ENCODE peak calls at places on chromosomes 13 and 19, in four cellular contexts. One of them, this sample, is unnamed.

GRCh38 chr19:1942078-1942933 is 1.3 kb downstream of the CSNK1G2 start:
- DNase-seq in transverse colon: peak; percentile 86
- DNase-seq in neural progenitor cell: peak; percentile 94
- DNase-seq in psoas muscle: peak; percentile 83
- DNase-seq in this sample: peak; percentile 95

GRCh38 chr13:110261166-110262081 is 45.5 kb downstream of the COL4A1 start:
- DNase-seq in neural progenitor cell: peak; percentile 49
- DNase-seq in psoas muscle: no peak
- DNase-seq in transverse colon: no peak
- DNase-seq in this sample: peak; percentile 71

GRCh38 chr19:20005741-20006140 is 33.6 kb downstream of the ZNF682 start:
- DNase-seq in psoas muscle: no peak
- DNase-seq in neural progenitor cell: no peak
- DNase-seq in transverse colon: no peak
- DNase-seq in this sample: no peak

GRCh38 chr19:3565177-3565576 is 7.6 kb upstream of the HMG20B start:
- DNase-seq in transverse colon: no peak
- DNase-seq in neural progenitor cell: no peak
- DNase-seq in psoas muscle: no peak
- DNase-seq in this sample: no peak

GRCh38 chr19:49070416-49070815 is 2.1 kb downstream of the KCNA7 start:
- DNase-seq in psoas muscle: no peak
- DNase-seq in transverse colon: no peak
- DNase-seq in neural progenitor cell: no peak
- DNase-seq in this sample: no peak

GRCh38 chr13:48567521-48568331 is 34.8 kb upstream of the RCBTB2 start:
- DNase-seq in transverse colon: no peak
- DNase-seq in neural progenitor cell: no peak
- DNase-seq in psoas muscle: no peak
- DNase-seq in this sample: no peak

GRCh38 chr19:18233224-18233825 is 7.1 kb upstream of the PDE4C start:
- DNase-seq in transverse colon: peak; percentile 38
- DNase-seq in neural progenitor cell: peak; percentile 96
- DNase-seq in psoas muscle: peak; percentile 66
- DNase-seq in this sample: peak; percentile 96

GRCh38 chr19:45496349-45496953 is 396 bp downstream of the RTN2 start:
- DNase-seq in psoas muscle: peak; percentile 74
- DNase-seq in transverse colon: no peak
- DNase-seq in neural progenitor cell: peak; percentile 90
- DNase-seq in this sample: peak; percentile 92

GRCh38 chr13:112752711-112753541 is 63.1 kb downstream of the ATP11A start:
- DNase-seq in transverse colon: no peak
- DNase-seq in neural progenitor cell: no peak
- DNase-seq in psoas muscle: peak; percentile 37
- DNase-seq in this sample: no peak

GRCh38 chr19:2476451-2477140 is 669 bp downstream of the GADD45B start:
- DNase-seq in psoas muscle: peak; percentile 66
- DNase-seq in neural progenitor cell: peak; percentile 73
- DNase-seq in transverse colon: peak; percentile 67
- DNase-seq in this sample: peak; percentile 83

GRCh38 chr13:107753286-107753685 is 462.1 kb downstream of the LIG4 start:
- DNase-seq in neural progenitor cell: no peak
- DNase-seq in psoas muscle: no peak
- DNase-seq in transverse colon: no peak
- DNase-seq in this sample: no peak

GRCh38 chr19:55080915-55081772 is 5.5 kb downstream of the EPS8L1 start:
- DNase-seq in psoas muscle: peak; percentile 84
- DNase-seq in transverse colon: peak; percentile 93
- DNase-seq in neural progenitor cell: peak; percentile 85
- DNase-seq in this sample: peak; percentile 100

GRCh38 chr13:40247845-40248244 is 418.6 kb downstream of the FOXO1 start:
- DNase-seq in transverse colon: no peak
- DNase-seq in psoas muscle: no peak
- DNase-seq in neural progenitor cell: no peak
- DNase-seq in this sample: no peak

GRCh38 chr13:93963266-93964131 is 516.0 kb downstream of the DCT start:
- DNase-seq in neural progenitor cell: no peak
- DNase-seq in psoas muscle: no peak
- DNase-seq in transverse colon: no peak
- DNase-seq in this sample: no peak
- H3K4me3 ChIP-seq in neural progenitor cell: no peak overlapping the region
- H3K4me3 ChIP-seq in psoas muscle: no peak overlapping the region
- H3K4me3 ChIP-seq in transverse colon: no peak overlapping the region
- H3K4me3 ChIP-seq in this sample: no peak overlapping the region

GRCh38 chr13:66853559-66853958 is 376.6 kb downstream of the PCDH9 start:
- DNase-seq in transverse colon: no peak
- DNase-seq in psoas muscle: no peak
- DNase-seq in neural progenitor cell: no peak
- DNase-seq in this sample: no peak

GRCh38 chr13:66847541-66847940 is 382.6 kb downstream of the PCDH9 start:
- DNase-seq in psoas muscle: no peak
- DNase-seq in transverse colon: no peak
- DNase-seq in neural progenitor cell: no peak
- DNase-seq in this sample: no peak

GRCh38 chr13:66845393-66845792 is 384.7 kb downstream of the PCDH9 start:
- DNase-seq in neural progenitor cell: no peak
- DNase-seq in transverse colon: no peak
- DNase-seq in psoas muscle: no peak
- DNase-seq in this sample: peak; percentile 49

GRCh38 chr13:66844933-66845332 is 385.2 kb downstream of the PCDH9 start:
- DNase-seq in psoas muscle: no peak
- DNase-seq in neural progenitor cell: no peak
- DNase-seq in transverse colon: no peak
- DNase-seq in this sample: no peak

GRCh38 chr13:66849706-66850105 is 380.4 kb downstream of the PCDH9 start:
- DNase-seq in transverse colon: no peak
- DNase-seq in neural progenitor cell: no peak
- DNase-seq in psoas muscle: no peak
- DNase-seq in this sample: peak; percentile 41
- H3K27ac ChIP-seq in transverse colon: no peak overlapping the region
- H3K27ac ChIP-seq in neural progenitor cell: no peak overlapping the region
- H3K27ac ChIP-seq in psoas muscle: no peak overlapping the region
- H3K27ac ChIP-seq in this sample: no peak overlapping the region

GRCh38 chr19:10468133-10468532 is 35.0 kb downstream of the KEAP1 start:
- DNase-seq in neural progenitor cell: peak; percentile 44
- DNase-seq in transverse colon: no peak
- DNase-seq in psoas muscle: no peak
- DNase-seq in this sample: no peak
- H3K4me3 ChIP-seq in neural progenitor cell: no peak overlapping the region
- H3K4me3 ChIP-seq in transverse colon: no peak overlapping the region
- H3K4me3 ChIP-seq in psoas muscle: no peak overlapping the region
- H3K4me3 ChIP-seq in this sample: no peak overlapping the region

GRCh38 chr19:15268192-15268927 is 36.1 kb upstream of the EPHX3 start:
- DNase-seq in psoas muscle: no peak
- DNase-seq in neural progenitor cell: no peak
- DNase-seq in transverse colon: no peak
- DNase-seq in this sample: no peak
- H3K27ac ChIP-seq in psoas muscle: no peak overlapping the region
- H3K27ac ChIP-seq in neural progenitor cell: no peak overlapping the region
- H3K27ac ChIP-seq in transverse colon: peak overlapping the region; percentile 52
- H3K27ac ChIP-seq in this sample: peak overlapping the region; percentile 50

DNA sequence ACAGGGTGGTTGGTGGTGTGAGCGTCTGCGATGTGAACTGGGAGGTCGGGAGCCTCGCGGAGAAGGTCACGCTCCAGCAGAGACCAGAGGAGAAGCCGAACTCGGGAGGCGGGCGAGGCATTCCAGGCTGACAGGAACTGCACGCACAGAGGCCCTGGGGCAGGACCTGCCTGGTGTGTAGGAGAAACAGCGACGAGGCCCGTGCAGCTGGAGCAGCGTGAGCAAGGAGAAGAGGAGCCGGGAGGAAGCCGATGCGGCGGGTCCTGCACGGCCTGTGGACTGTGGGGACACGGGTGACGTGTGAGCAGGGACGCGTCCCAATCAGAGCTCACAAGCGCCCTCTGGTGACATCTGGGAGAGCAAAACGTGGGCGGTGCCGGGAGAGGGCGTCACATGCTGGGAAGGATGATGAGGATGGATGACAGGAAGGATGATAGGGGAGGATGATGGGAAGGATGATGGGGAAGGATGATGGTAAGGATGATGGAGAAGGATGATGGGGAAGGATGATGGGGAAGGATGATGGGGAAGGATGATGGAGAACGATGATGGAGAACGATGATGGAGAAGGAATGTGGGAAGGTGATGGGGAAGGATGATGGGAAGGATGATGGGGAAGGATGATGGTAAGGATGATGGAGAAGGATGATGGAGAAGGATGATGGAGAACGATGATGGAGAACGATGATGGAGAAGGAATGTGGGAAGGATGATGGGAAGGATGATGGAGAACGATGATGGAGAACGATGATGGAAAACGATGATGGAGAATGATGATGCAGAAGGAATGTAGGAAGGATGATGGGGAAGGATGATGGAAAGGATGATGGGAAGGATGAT is 16.1 kb upstream of the MADCAM1 start:
- DNase-seq in psoas muscle: peak; percentile 89
- DNase-seq in transverse colon: peak; percentile 77
- DNase-seq in neural progenitor cell: peak; percentile 84
- DNase-seq in this sample: peak; percentile 92
- H3K4me3 ChIP-seq in psoas muscle: peak overlapping the region; percentile 55
- H3K4me3 ChIP-seq in transverse colon: no peak overlapping the region
- H3K4me3 ChIP-seq in neural progenitor cell: no peak overlapping the region
- H3K4me3 ChIP-seq in this sample: no peak overlapping the region

GRCh38 chr13:32265726-32266125 is 49.4 kb downstream of the ZAR1L start:
- DNase-seq in neural progenitor cell: no peak
- DNase-seq in transverse colon: no peak
- DNase-seq in psoas muscle: no peak
- DNase-seq in this sample: no peak
- H3K27ac ChIP-seq in neural progenitor cell: no peak overlapping the region
- H3K27ac ChIP-seq in transverse colon: no peak overlapping the region
- H3K27ac ChIP-seq in psoas muscle: no peak overlapping the region
- H3K27ac ChIP-seq in this sample: no peak overlapping the region

DNA sequence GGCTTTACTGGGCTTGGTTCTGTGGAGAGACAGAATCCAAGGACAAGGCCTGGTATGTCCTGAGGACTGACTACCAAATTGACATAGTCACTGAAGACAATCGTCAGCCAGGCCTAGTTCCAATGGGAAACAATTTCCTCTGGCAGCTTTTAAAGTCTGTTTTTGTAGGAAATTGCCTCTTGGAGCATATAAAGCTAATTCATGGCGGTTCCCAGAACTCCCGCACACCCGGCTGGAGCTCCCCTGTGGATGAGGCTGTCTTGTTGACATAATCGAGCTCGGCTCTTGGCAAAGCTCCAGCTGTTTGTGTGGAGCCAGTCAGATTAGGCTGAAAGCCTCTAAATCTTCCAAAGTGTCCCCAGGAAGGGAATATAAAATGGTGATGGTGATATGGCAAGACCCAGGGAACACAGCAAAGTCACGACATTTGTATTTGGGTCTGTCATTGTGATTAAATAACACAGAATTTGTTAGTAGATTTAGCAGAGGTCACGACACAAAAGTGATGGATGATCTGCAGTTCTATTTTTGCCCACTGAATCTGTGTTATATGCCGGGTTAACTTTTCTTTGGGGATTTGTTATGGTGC is 395.0 kb downstream of the PCDH9 start:
- DNase-seq in neural progenitor cell: peak; percentile 79
- DNase-seq in psoas muscle: peak; percentile 80
- DNase-seq in transverse colon: peak; percentile 18
- DNase-seq in this sample: peak; percentile 53
- H3K4me3 ChIP-seq in neural progenitor cell: no peak overlapping the region
- H3K4me3 ChIP-seq in psoas muscle: peak overlapping the region; percentile 3
- H3K4me3 ChIP-seq in transverse colon: no peak overlapping the region
- H3K4me3 ChIP-seq in this sample: no peak overlapping the region

DNA sequence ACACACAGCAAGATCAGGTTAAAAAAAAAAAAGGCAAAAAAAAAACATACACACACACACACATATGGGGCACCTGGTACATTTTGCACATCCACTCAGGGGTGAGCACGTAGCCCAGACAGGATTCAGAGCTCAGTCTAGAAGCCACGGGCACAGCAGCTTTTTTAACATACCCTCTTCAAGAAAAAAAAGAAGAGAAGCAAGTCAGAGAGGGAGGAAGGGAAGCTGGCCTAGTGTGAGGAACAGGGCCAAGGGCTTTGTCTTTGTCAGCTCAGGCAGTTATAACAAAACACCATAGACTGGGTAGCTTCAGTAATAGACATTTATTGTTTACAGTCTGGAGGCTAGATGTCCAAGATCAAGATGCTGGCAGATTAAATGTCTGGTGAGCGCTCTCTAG is 2.3 kb upstream of the TPM4 start:
- DNase-seq in transverse colon: no peak
- DNase-seq in neural progenitor cell: no peak
- DNase-seq in psoas muscle: no peak
- DNase-seq in this sample: peak; percentile 42
- H3K27ac ChIP-seq in transverse colon: peak overlapping the region; percentile 100
- H3K27ac ChIP-seq in neural progenitor cell: no peak overlapping the region
- H3K27ac ChIP-seq in psoas muscle: no peak overlapping the region
- H3K27ac ChIP-seq in this sample: no peak overlapping the region